ENCODE peak calls at places on chromosome 16, in nine cellular contexts. Y, R, Q, L, T, M, G, E and K are unnamed samples.

GRCh38 chr16:26664086-26664485 is 402.6 kb upstream of the C16orf82 start:
- DNase-seq in Y (no peak), R (no peak), Q (no peak), L (no peak), T (no peak), M (no peak), G (no peak), E (no peak), K (no peak)

GRCh38 chr16:4003166-4003565 is 113.1 kb downstream of the ADCY9 start:
- DNase-seq in Y (no peak), R (no peak), Q (no peak), L (no peak), T (no peak), M (no peak), G (no peak), E (no peak), K (no peak)

GRCh38 chr16:10738231-10739077 is 5.2 kb upstream of the NUBP1 start:
- DNase-seq in Y (peak; percentile 84), R (peak; percentile 89), Q (peak; percentile 34), L (no peak), T (peak; percentile 84), M (peak; percentile 48), G (no peak), E (peak; percentile 66), K (no peak)

GRCh38 chr16:75494184-75494583 is 1.1 kb downstream of the CHST6 start:
- DNase-seq in Y (no peak), R (no peak), Q (no peak), L (no peak), T (no peak), M (no peak), G (no peak), E (no peak), K (no peak)

GRCh38 chr16:26982422-26982821 is 84.3 kb upstream of the C16orf82 start:
- DNase-seq in Y (no peak), R (no peak), Q (no peak), L (no peak), T (no peak), M (no peak), G (no peak), E (no peak), K (no peak)

GRCh38 chr16:71406724-71407123 is 35.1 kb downstream of the TLE7 start:
- DNase-seq in Y (no peak), R (no peak), Q (no peak), L (no peak), T (no peak), M (no peak), G (no peak), E (no peak), K (no peak)

GRCh38 chr16:4244881-4245280 is 3.0 kb upstream of the SRL start:
- DNase-seq in Y (no peak), R (no peak), Q (no peak), L (no peak), T (no peak), M (no peak), G (no peak), E (no peak), K (no peak)

GRCh38 chr16:23408242-23409201 is 44.5 kb downstream of the COG7 start:
- DNase-seq in Y (peak; percentile 60), R (peak; percentile 72), Q (peak; percentile 64), L (no peak), T (no peak), M (no peak), G (no peak), E (no peak), K (peak; percentile 79)

GRCh38 chr16:21650517-21650916 is 1.9 kb downstream of the IGSF6 start:
- DNase-seq in Y (peak; percentile 55), R (no peak), Q (no peak), L (peak; percentile 39), T (no peak), M (no peak), G (no peak), E (no peak), K (no peak)

GRCh38 chr16:67931712-67932461 is at the start of gene CTRL:
- DNase-seq in Y (no peak), R (no peak), Q (no peak), L (no peak), T (no peak), M (no peak), G (no peak), E (no peak), K (no peak)
- TF ChIP-seq CTCF in Y (peak; percentile 27), R (peak; percentile 12), Q (no peak), L (no peak), T (no peak), M (no peak), G (no peak), E (no peak), K (no peak)

GRCh38 chr16:590165-590874 is 454 bp downstream of the RAB40C start:
- DNase-seq in Y (peak; percentile 58), R (peak; percentile 31), Q (no peak), L (no peak), T (no peak), M (peak; percentile 50), G (no peak), E (no peak), K (no peak)
- TF ChIP-seq CTCF in Y (no peak), R (no peak), Q (no peak), L (no peak), T (no peak), M (no peak), G (no peak), E (peak; percentile 13), K (peak; percentile 14)

GRCh38 chr16:84308120-84308519 is 13.4 kb downstream of the WFDC1 start:
- DNase-seq in Y (peak; percentile 67), R (peak; percentile 38), Q (peak; percentile 66), L (peak; percentile 8), T (peak; percentile 78), M (peak; percentile 32), G (no peak), E (no peak), K (no peak)
- TF ChIP-seq CTCF in Y (peak; percentile 69), R (peak; percentile 41), Q (peak; percentile 73), L (no peak), T (peak; percentile 61), M (peak; percentile 44), G (no peak), E (peak; percentile 26), K (peak; percentile 84)

GRCh38 chr16:29819506-29819905 is 756 bp upstream of the MVP start:
- DNase-seq in Y (no peak), R (no peak), Q (peak; percentile 61), L (no peak), T (no peak), M (no peak), G (no peak), E (no peak), K (no peak)
- TF ChIP-seq CTCF in Y (no peak), R (peak; percentile 24), Q (peak; percentile 49), L (no peak), T (no peak), M (no peak), G (no peak), E (no peak), K (peak; percentile 47)

GRCh38 chr16:82344157-82344556 is 174.1 kb upstream of the MPHOSPH6 start:
- DNase-seq in Y (no peak), R (no peak), Q (no peak), L (no peak), T (peak; percentile 9), M (peak; percentile 55), G (no peak), E (no peak), K (no peak)
- TF ChIP-seq CTCF in Y (peak; percentile 21), R (no peak), Q (no peak), L (no peak), T (no peak), M (peak; percentile 80), G (no peak), E (peak; percentile 16), K (peak; percentile 19)

GRCh38 chr16:49890876-49891275 is 35.0 kb upstream of the ZNF423 start:
- DNase-seq in Y (peak; percentile 19), R (peak; percentile 2), Q (peak; percentile 72), L (no peak), T (no peak), M (no peak), G (no peak), E (no peak), K (no peak)
- TF ChIP-seq CTCF in Y (peak; percentile 29), R (peak; percentile 22), Q (peak; percentile 44), L (no peak), T (no peak), M (no peak), G (no peak), E (no peak), K (peak; percentile 38)